ENCODE peak calls at places on chromosomes 4 and X, in nine cellular contexts. M, I, W, H, L, T, Q, J and Z are unnamed samples.

GRCh38 chr4:154583230-154583629 is 7.3 kb downstream of the FGA start:
- DNase-seq in J (no peak), H (no peak), Q (no peak), W (no peak), L (no peak), T (no peak), I (no peak), M (no peak), Z (no peak)

GRCh38 chrX:73728518-73729023 is 165.6 kb downstream of the CHIC1 start:
- DNase-seq in J (no peak), L (no peak), W (no peak), Q (no peak), M (no peak), I (no peak), H (no peak), T (no peak), Z (no peak)

GRCh38 chrX:148658115-148658725 is 157.8 kb downstream of the AFF2 start:
- DNase-seq in W (no peak), Q (no peak), I (no peak), T (no peak), J (no peak), M (no peak), H (no peak), L (no peak), Z (no peak)

GRCh38 chr4:7094931-7095330 is 27.1 kb upstream of the GRPEL1 start:
- DNase-seq in H (no peak), M (no peak), I (no peak), Q (no peak), L (no peak), J (no peak), W (no peak), T (no peak), Z (no peak)

GRCh38 chr4:70759126-70759525 is 37.4 kb downstream of the RUFY3 start:
- DNase-seq in L (no peak), W (no peak), Q (no peak), J (no peak), T (no peak), H (no peak), I (no peak), M (no peak), Z (no peak)

GRCh38 chrX:49177873-49178480 is 6.3 kb downstream of the PLP2 start:
- DNase-seq in H (no peak), T (no peak), J (no peak), M (no peak), W (no peak), L (no peak), Q (no peak), I (peak; percentile 52), Z (peak; percentile 66)

GRCh38 chrX:138018145-138018799 is 452.3 kb downstream of the ZIC3 start:
- DNase-seq in H (no peak), M (no peak), I (no peak), Q (no peak), J (no peak), T (no peak), W (no peak), L (no peak), Z (no peak)

GRCh38 chr4:154084864-154085263 is 296.0 kb upstream of the SFRP2 start:
- DNase-seq in T (no peak), I (no peak), Q (no peak), M (no peak), H (no peak), L (no peak), W (no peak), J (no peak), Z (no peak)

GRCh38 chr4:139735381-139736256 is 70.0 kb downstream of the MGST2 start:
- DNase-seq in L (peak; percentile 87), T (no peak), Q (no peak), W (no peak), J (peak; percentile 35), I (peak; percentile 76), M (no peak), H (peak; percentile 17), Z (peak; percentile 74)

GRCh38 chrX:8845469-8845868 is 44.3 kb upstream of the FAM9A start:
- DNase-seq in I (no peak), T (no peak), J (no peak), M (no peak), H (no peak), L (no peak), Q (no peak), W (no peak), Z (no peak)

GRCh38 chr4:183318656-183319055 is 1.4 kb downstream of the CLDN22 start:
- DNase-seq in M (no peak), W (no peak), I (no peak), J (no peak), H (no peak), Q (no peak), T (no peak), L (peak; percentile 40), Z (no peak)
- TF ChIP-seq POLR2AphosphoS5 in M (no peak), W (no peak), I (no peak), J (no peak), H (no peak), Q (no peak), T (no peak), L (no peak), Z (no peak)

DNA sequence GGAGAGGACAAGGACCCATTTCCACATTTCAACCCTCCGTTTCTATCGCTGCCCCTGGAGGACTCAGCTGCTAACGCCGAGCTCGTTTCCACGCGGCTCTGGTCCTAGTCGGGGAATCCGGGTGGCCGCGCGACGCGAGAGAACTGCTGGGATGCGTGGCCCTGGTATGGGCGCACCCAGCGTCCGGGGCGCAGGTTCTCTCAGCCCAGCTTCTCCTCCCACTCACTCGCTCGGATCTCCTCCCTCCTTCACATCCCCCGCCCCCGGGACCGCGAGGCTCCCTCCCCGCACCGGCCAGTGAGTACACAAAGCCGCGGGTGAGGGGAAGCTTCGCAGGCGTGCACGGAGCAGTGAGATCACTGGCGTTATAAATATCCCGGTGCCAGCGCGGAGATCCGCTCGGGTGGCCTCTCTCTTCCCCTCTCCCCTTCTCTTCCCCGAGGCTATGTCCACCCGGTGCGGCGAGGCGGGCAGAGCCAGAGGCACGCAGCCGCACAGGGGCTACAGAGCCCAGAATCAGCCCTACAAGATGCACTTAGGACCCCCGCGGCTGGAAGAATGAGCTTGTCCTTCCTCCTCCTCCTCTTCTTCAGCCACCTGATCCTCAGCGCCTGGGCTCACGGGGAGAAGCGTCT is at the start of gene FGF5:
- DNase-seq in W (peak; percentile 28), Q (peak; percentile 36), J (peak; percentile 38), L (peak; percentile 86), M (no peak), I (peak; percentile 61), T (no peak), H (peak; percentile 12), Z (peak; percentile 86)
- TF ChIP-seq POLR2AphosphoS5 in W (no peak), Q (no peak), J (peak; percentile 5), L (no peak), M (no peak), I (no peak), T (no peak), H (no peak), Z (peak; percentile 84)

DNA sequence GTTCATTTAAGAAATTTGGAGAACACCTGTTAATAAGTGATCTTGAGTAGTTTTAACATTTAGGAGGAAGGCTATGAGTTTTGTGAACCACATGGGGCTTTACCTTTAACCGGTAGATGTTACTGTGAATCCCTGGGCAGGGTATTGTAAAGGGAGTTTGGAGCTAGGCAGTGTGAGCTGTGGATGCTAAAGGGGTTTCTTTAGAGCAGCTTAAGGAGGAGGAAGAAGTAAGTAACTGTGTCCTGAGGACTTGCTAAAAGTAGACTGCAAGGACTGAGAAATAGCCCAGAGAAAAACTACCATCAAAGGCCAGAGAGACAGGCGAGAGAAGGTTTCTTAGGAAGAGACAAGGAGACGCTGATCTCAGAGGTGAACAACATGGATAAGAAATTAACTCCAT is 5.6 kb downstream of the RHOH start:
- DNase-seq in M (no peak), Q (no peak), J (no peak), T (no peak), W (no peak), H (no peak), L (no peak), I (no peak), Z (no peak)
- TF ChIP-seq POLR2AphosphoS5 in M (no peak), Q (no peak), J (no peak), T (no peak), W (no peak), H (no peak), L (no peak), I (no peak), Z (no peak)

GRCh38 chr4:134955059-134955458 is 753.5 kb upstream of the PABPC4L start:
- DNase-seq in I (no peak), L (no peak), J (no peak), M (no peak), T (no peak), W (no peak), H (no peak), Q (no peak), Z (no peak)

DNA sequence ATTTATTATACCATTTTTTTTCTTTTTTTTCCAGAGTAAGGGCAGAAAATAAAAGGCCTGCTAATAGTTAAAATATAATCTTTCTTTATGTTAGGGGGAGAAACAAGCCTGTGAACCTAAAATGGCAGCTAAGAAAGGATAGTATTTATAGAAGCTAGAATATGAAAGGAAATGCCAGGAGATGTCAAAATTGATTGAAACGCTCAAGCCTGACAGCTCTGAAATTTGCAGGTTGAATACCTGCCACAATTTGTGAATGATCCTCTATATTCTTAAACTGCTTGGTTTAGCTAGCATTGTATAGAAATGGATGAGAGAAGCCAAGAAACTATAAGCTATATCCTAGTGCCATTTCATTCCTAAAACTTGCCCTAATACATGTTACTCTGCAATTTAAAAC is 757.3 kb upstream of the PABPC4L start:
- DNase-seq in T (no peak), H (no peak), Q (no peak), M (no peak), W (no peak), I (no peak), J (no peak), L (no peak), Z (no peak)
- TF ChIP-seq POLR2AphosphoS5 in T (no peak), H (no peak), Q (no peak), M (no peak), W (no peak), I (no peak), J (no peak), L (no peak), Z (no peak)

GRCh38 chr4:76380561-76380960 is 40.4 kb downstream of the CCDC158 start:
- DNase-seq in Q (no peak), M (no peak), H (no peak), T (no peak), I (no peak), L (no peak), W (no peak), J (no peak), Z (no peak)
- TF ChIP-seq POLR2AphosphoS5 in Q (no peak), M (no peak), H (no peak), T (no peak), I (no peak), L (no peak), W (no peak), J (no peak), Z (no peak)

DNA sequence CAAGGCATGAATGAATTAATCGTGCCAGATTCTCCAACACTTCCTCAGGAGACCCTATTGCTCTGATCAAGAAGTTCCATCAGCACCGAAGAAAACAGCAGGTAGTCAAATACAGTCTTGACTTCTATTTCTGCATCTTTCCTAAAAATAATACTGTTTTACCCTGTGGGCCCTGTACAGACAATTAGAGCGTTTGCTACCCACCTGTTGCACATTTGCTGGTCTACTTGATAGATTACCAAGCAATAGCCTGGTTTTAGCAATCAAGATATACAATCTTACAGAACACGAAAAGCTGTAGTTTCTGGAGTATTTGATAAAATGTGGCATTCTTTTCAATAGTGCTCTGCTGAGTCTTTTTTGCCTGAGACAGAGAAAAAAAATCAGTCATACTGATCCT is 12.3 kb downstream of the GPR174 start:
- DNase-seq in W (no peak), I (no peak), H (no peak), Q (no peak), L (no peak), M (no peak), J (no peak), T (no peak), Z (no peak)
- TF ChIP-seq POLR2AphosphoS5 in W (no peak), I (no peak), H (no peak), Q (no peak), L (no peak), M (no peak), J (no peak), T (no peak), Z (no peak)